ENCODE peak calls at places on chromosomes 2 and 18, in ten cellular contexts. W, Q, R, D, M, C, G, P, O and N are unnamed samples. For H3K4me1 and H3K27me3, the result is how much of the 10 kb centered on the place peaks cover.

GRCh38 chr2:97749611-97750010 is 36.2 kb downstream of the ZAP70 start:
- DNase-seq in W (no peak), Q (no peak), R (no peak), D (no peak), M (no peak), C (peak), G (no peak), P (peak), O (no peak), N (no peak)

GRCh38 chr2:122422384-122422991 is 667.0 kb downstream of the TSN start:
- DNase-seq in W (no peak), Q (no peak), R (no peak), D (no peak), M (no peak), C (no peak), G (no peak), P (no peak), O (no peak), N (no peak)

GRCh38 chr2:437772-438393 is 150.0 kb upstream of the ALKAL2 start:
- DNase-seq in W (no peak), Q (peak), R (peak), D (no peak), M (no peak), C (peak), G (peak), P (peak), O (no peak), N (peak)

GRCh38 chr18:50734886-50735285 is 84.9 kb downstream of the MRO start:
- DNase-seq in W (no peak), Q (no peak), R (no peak), D (no peak), M (no peak), C (no peak), G (no peak), P (no peak), O (no peak), N (no peak)

GRCh38 chr18:715626-716025 is 3.2 kb upstream of the ENOSF1 start:
- DNase-seq in W (no peak), Q (peak), R (no peak), D (peak), M (no peak), C (no peak), G (no peak), P (no peak), O (no peak), N (no peak)

GRCh38 chr2:169363027-169363569 is 764 bp upstream of the LRP2 start:
- DNase-seq in W (peak), Q (no peak), R (no peak), D (peak), M (no peak), C (no peak), G (no peak), P (peak), O (peak), N (no peak)

GRCh38 chr18:64175432-64175831 is 26.5 kb upstream of the LINC00305 start:
- DNase-seq in W (no peak), Q (no peak), R (no peak), D (no peak), M (no peak), C (no peak), G (no peak), P (peak), O (no peak), N (no peak)

GRCh38 chr2:68834737-68835136 is 36.5 kb downstream of the BMP10 start:
- DNase-seq in W (no peak), Q (no peak), R (no peak), D (no peak), M (no peak), C (peak), G (no peak), P (no peak), O (no peak), N (no peak)

GRCh38 chr18:78583739-78584066 is 395.9 kb upstream of the SALL3 start:
- DNase-seq in W (no peak), Q (no peak), R (no peak), D (no peak), M (no peak), C (no peak), G (no peak), P (no peak), O (no peak), N (no peak)

GRCh38 chr2:217291259-217291658 is 431.4 kb upstream of the TNP1 start:
- DNase-seq in W (no peak), Q (peak), R (no peak), D (no peak), M (no peak), C (peak), G (no peak), P (no peak), O (peak), N (no peak)
- H3K4me1 ChIP-seq in W (under half), Q (under half), R (under half), D (under half), M (under half), C (under half), G (under half), P (under half), O (under half), N (under half)

DNA sequence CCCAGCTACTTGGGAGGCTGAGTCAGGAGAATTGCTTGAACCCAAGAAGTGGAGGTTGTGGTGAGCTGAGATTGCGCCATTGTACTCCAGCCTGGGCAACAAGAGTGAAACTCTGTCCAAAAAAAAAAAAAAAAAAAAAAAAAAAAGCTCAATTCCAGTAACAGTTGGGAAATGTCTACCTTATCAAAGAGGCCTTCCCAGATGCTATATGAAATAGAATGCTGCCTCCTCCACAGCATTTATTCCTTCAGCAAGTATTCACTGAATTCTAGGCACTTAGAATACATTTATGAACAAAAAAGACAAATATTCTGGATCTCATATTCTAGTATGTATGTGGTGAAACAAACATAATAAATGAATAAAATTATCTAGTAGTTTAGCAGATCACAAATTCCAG is 12.8 kb upstream of the CDK5R2 start:
- DNase-seq in W (no peak), Q (no peak), R (no peak), D (peak), M (no peak), C (no peak), G (no peak), P (no peak), O (no peak), N (no peak)
- H3K27me3 ChIP-seq in W (under half), Q (under half), R (under half), D (under half), M (under half), C (under half), G (under half), P (under half), O (under half), N (under half)

DNA sequence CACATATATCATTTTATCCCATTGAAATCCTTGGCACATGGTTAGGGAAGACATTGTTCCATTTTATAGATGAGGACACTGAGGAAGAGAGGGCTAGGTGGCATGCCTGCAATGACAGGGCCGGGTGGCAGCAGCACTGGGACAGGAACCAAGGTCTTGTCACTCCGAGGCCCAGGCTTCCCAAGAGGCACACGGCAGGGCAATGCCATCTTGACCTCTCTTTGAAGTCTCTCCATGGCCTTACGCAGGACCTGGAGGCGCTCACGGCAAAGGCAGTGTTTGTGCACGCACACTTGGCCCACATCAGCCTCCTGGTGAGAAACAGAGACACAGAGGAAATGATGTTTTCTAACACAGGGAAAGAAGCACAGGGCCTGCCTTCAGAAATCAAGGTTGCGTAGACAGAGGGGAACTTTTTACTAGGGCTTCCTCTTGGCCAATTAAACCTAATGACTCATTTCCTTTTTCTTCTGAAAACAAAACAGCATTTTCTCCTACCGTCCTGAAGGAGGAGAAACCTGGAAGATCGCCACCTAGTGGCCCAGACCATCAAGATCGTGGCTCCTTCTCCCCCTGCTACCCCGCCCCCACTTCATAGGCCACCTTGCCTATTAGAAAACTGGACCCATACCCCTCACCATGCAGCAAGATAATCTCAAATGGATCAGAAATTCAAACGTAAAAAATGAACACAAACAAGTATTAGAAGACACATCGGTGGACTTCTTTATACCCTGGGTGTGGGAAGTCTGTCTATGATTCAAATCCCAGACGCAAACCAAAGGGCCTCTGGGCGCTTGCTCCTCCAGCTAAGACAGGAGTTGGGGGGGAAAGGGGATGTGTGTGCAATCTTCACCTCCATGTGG is 74.6 kb upstream of the SP3 start:
- DNase-seq in W (peak), Q (peak), R (peak), D (peak), M (peak), C (peak), G (peak), P (peak), O (peak), N (peak)
- H3K4me1 ChIP-seq in W (under half), Q (under half), R (under half), D (under half), M (under half), C (under half), G (under half), P (under half), O (under half), N (under half)

GRCh38 chr18:77002496-77002895 is 130.1 kb downstream of the MBP start:
- DNase-seq in W (no peak), Q (no peak), R (no peak), D (no peak), M (no peak), C (peak), G (no peak), P (no peak), O (no peak), N (no peak)
- H3K27me3 ChIP-seq in W (under half), Q (under half), R (under half), D (under half), M (under half), C (under half), G (under half), P (under half), O (under half), N (under half)